ENCODE peak calls at places on chromosomes 7 and 10, in seven cellular contexts. R, W, V, K, A, M and Z are unnamed samples.

GRCh38 chr7:116525298-116525912 is 569 bp downstream of the CAV1 start:
- DNase-seq in M (peak), R (no peak), V (peak), A (peak), W (peak), K (no peak), Z (no peak)

GRCh38 chr10:71712572-71713134 is 6.9 kb downstream of the C10orf105 start:
- DNase-seq in M (peak), V (no peak), R (no peak), K (no peak), W (no peak), A (no peak), Z (no peak)

GRCh38 chr7:44307301-44307900 is 18.0 kb downstream of the CAMK2B start:
- DNase-seq in R (peak), W (no peak), K (peak), M (no peak), A (peak), V (peak), Z (no peak)

GRCh38 chr10:43044444-43045245 is 32.2 kb upstream of the RET start:
- DNase-seq in A (no peak), V (no peak), R (no peak), M (no peak), W (no peak), K (no peak), Z (no peak)

GRCh38 chr10:109995178-109995577 is 12.6 kb upstream of the ADD3 start:
- DNase-seq in R (no peak), W (no peak), V (no peak), A (no peak), M (no peak), K (no peak), Z (no peak)

GRCh38 chr10:11014671-11015141 is 3.0 kb upstream of the CELF2 start:
- DNase-seq in W (peak), K (no peak), V (no peak), R (no peak), A (no peak), M (no peak), Z (no peak)

GRCh38 chr7:81577642-81578349 is 192.1 kb downstream of the HGF start:
- DNase-seq in R (no peak), K (no peak), A (no peak), M (no peak), W (no peak), V (no peak), Z (no peak)

GRCh38 chr7:116173051-116174028 is 37.0 kb upstream of the TES start:
- DNase-seq in W (no peak), M (peak), V (peak), R (peak), A (no peak), K (peak), Z (no peak)

DNA sequence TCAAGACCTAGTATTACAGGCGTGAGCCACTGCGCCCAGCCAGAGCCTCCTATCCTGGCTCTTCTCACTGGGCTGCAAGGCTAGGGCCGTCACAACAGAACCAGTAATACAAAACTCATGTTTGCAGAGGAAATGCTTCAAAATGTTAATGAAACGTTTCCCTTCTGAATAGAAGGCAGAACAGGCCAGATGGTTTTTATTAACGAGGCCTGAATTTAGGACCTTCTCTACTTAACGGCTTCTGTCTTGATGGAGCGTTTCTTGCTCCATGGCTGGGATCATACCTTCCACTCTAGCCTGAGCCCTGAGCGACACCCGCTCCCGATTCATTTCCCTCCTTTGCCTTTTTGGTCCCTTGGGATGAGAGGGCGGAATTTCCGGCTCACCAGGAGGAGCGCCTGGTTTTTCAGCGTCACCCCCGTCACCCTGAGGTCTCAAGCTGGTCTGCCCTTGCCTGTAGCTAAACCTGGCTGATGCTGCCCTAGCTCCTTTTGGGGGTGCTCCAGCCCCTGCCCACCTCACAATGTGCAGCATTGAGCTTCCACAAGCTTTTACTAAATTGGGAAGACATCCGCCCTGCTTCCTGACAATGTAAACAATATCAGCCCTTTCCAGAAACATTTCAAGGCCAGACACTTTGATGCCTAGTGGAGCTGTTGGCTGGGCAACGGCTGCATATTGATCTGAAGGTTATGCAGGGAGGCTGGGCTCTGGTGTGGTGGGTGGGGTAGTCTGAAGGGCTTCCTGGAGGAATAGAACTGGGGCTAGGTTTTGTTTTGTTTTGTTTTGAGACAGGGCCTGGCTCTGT is 5.2 kb downstream of the CLIP2 start:
- DNase-seq in M (no peak), A (no peak), W (peak), K (no peak), R (no peak), V (no peak), Z (no peak)
- H3K4me3 ChIP-seq in M (no peak), A (no peak), W (peak), K (peak), R (no peak), V (no peak), Z (no peak)

GRCh38 chr7:27238979-27239779 is 3.4 kb upstream of the EVX1 start:
- DNase-seq in K (no peak), M (no peak), A (no peak), V (no peak), W (no peak), R (no peak), Z (no peak)
- H3K4me3 ChIP-seq in K (no peak), M (no peak), A (no peak), V (no peak), W (peak), R (no peak), Z (no peak)

GRCh38 chr7:15860264-15860949 is 173.9 kb upstream of the MEOX2 start:
- DNase-seq in R (no peak), M (no peak), V (no peak), W (no peak), A (no peak), K (no peak), Z (no peak)

GRCh38 chr7:15862781-15863165 is 176.3 kb upstream of the MEOX2 start:
- DNase-seq in M (no peak), R (no peak), A (no peak), V (peak), K (no peak), W (no peak), Z (no peak)

GRCh38 chr7:15864260-15864991 is 177.9 kb upstream of the MEOX2 start:
- DNase-seq in V (no peak), R (no peak), M (no peak), A (no peak), K (no peak), W (no peak), Z (no peak)

GRCh38 chr7:15866753-15867152 is 180.3 kb upstream of the MEOX2 start:
- DNase-seq in R (no peak), A (no peak), W (no peak), K (no peak), M (no peak), V (no peak), Z (no peak)

GRCh38 chr7:15862016-15862780 is 175.7 kb upstream of the MEOX2 start:
- DNase-seq in W (no peak), A (no peak), M (no peak), R (no peak), V (no peak), K (no peak), Z (no peak)
- H3K4me3 ChIP-seq in W (no peak), A (no peak), M (no peak), R (no peak), V (no peak), K (no peak), Z (no peak)

GRCh38 chr7:80458822-80459725 is 52.8 kb downstream of the GNAT3 start:
- DNase-seq in M (no peak), K (no peak), W (no peak), R (no peak), V (no peak), A (no peak), Z (no peak)

GRCh38 chr7:80463272-80463920 is 48.5 kb downstream of the GNAT3 start:
- DNase-seq in A (no peak), K (no peak), R (no peak), M (no peak), V (peak), W (no peak), Z (no peak)

GRCh38 chr7:80466638-80467037 is 45.2 kb downstream of the GNAT3 start:
- DNase-seq in K (no peak), M (no peak), R (no peak), A (no peak), V (peak), W (no peak), Z (no peak)

DNA sequence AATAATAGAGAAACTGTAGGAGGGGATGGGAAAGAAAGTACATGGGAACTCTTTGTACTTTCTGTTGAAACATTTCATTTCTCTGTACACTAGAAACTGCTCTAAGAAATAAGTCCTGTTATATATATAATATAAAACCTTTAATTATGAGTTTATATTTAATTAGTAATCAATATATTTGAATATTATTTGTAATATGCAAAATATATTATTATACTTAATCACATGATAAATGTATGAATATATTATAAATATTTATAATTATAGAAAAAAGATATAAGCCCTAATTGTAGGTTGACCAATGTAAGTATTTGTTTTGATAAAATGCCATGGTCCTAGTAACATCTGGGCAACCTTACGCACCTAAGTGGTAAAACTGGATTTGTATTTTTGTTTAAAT is 51.0 kb downstream of the GNAT3 start:
- DNase-seq in A (no peak), W (no peak), M (no peak), V (no peak), R (no peak), K (no peak), Z (no peak)
- H3K4me3 ChIP-seq in A (no peak), W (no peak), M (no peak), V (no peak), R (no peak), K (no peak), Z (no peak)

GRCh38 chr7:127870231-127870907 is 160.9 kb downstream of the LRRC4 start:
- DNase-seq in W (no peak), R (no peak), V (peak), A (no peak), K (no peak), M (no peak), Z (no peak)

GRCh38 chr7:127863082-127863481 is 168.2 kb downstream of the LRRC4 start:
- DNase-seq in R (no peak), W (no peak), A (no peak), M (no peak), K (no peak), V (no peak), Z (no peak)

GRCh38 chr7:127862540-127862939 is 168.7 kb downstream of the LRRC4 start:
- DNase-seq in M (no peak), K (no peak), W (no peak), A (no peak), R (no peak), V (no peak), Z (no peak)

GRCh38 chr7:127871226-127871625 is 160.0 kb downstream of the LRRC4 start:
- DNase-seq in M (no peak), R (no peak), A (no peak), K (no peak), W (no peak), V (no peak), Z (no peak)

GRCh38 chr7:127865466-127865865 is 165.8 kb downstream of the LRRC4 start:
- DNase-seq in K (peak), M (no peak), R (no peak), A (peak), V (peak), W (no peak), Z (no peak)
- H3K4me3 ChIP-seq in K (no peak), M (no peak), R (no peak), A (no peak), V (no peak), W (no peak), Z (no peak)

GRCh38 chr7:28479507-28479947 is 67.2 kb downstream of the CREB5 start:
- DNase-seq in K (no peak), R (no peak), V (no peak), W (no peak), A (no peak), M (no peak), Z (no peak)

GRCh38 chr7:28483112-28483511 is 70.8 kb downstream of the CREB5 start:
- DNase-seq in A (no peak), M (no peak), K (no peak), W (no peak), R (no peak), V (no peak), Z (peak)

GRCh38 chr7:28480595-28480994 is 68.3 kb downstream of the CREB5 start:
- DNase-seq in K (no peak), V (no peak), R (no peak), M (no peak), W (no peak), A (no peak), Z (no peak)

GRCh38 chr7:28483868-28484267 is 71.5 kb downstream of the CREB5 start:
- DNase-seq in M (no peak), W (no peak), V (peak), K (peak), A (no peak), R (no peak), Z (no peak)

GRCh38 chr7:28481131-28481926 is 69.0 kb downstream of the CREB5 start:
- DNase-seq in W (no peak), V (no peak), R (no peak), K (peak), A (no peak), M (no peak), Z (peak)
- H3K4me3 ChIP-seq in W (no peak), V (no peak), R (no peak), K (no peak), A (no peak), M (no peak), Z (no peak)

DNA sequence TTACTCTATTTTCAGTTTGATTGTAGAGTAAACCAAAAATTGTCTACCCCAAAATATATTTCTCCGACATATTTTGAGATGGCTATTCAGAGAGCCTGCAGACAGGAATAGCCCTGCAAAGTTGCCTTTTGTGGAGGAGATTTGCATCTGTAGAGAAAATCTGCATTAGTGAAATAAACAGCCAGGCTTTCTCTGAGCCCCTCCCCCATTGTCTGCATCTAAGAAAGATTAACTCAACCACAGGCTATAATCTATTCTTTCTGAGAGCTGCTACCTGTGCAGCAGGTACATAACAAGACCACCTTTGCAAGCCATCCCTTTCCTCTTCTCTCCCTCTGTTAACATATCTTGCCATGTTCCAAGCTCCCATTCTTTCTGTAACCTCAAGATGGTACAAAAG is 1034.2 kb downstream of the SORCS3 start:
- DNase-seq in K (no peak), V (no peak), A (no peak), M (no peak), W (no peak), R (no peak), Z (no peak)
- H3K4me3 ChIP-seq in K (no peak), V (no peak), A (no peak), M (no peak), W (no peak), R (no peak), Z (no peak)

DNA sequence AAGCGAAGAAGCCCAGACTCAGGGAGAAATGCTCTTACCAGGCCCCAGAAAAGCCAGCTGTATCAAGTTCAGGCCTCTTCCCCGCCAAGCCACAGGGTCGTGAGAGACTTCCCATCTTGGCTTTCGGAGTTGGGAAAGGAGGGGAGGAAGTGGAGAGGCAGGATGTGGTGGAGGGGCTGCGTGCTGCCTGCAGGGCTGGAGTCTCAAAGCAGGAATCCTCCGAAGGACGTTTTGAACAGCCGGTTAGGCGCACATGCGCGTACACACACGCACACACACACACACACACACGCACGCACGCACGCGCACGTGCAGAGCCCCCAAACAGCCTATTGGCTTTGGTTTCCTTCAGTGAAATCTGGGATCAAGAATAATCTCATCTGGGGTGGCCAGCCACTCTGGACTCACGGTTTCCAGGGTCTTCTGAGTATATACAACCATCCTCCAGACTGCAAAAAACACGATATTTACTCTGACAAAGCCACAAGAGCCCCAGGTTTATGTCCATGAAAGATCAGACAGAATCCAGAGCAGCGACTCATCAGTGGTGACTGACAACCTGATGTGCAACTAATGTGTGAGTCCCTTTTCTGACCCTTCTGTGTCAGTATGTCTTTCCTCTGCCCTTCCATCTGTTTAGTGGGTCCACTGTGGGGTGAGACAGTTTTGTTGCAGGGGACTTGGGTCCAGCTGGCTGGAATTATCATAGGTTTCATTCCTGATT is 115.0 kb upstream of the ZNF438 start:
- DNase-seq in W (peak), R (peak), A (peak), V (peak), K (no peak), M (no peak), Z (peak)
- H3K4me3 ChIP-seq in W (no peak), R (no peak), A (no peak), V (no peak), K (no peak), M (no peak), Z (no peak)